ENCODE peak calls at places on chromosomes 1 and 21, in eight cellular contexts. P is DMS 273 treated with DMSO at 0.1 percent for 48 hours; C is substantia nigra; A is stimulated activated CD4-positive, alpha-beta T cell treated with anti-CD3 and anti-CD28 coated beads, Interleukin-4, amount 100 ng/mL, for 1 hour; L is HuH-7.5; G is hypothalamus; F is caudate nucleus; U is stromal cell of bone marrow. N is an unnamed sample.

GRCh38 chr1:21622466-21623315 is 46.5 kb downstream of the RAP1GAP start:
- DNase-seq in P (no peak), A (peak), F (no peak), C (no peak), U (no peak), L (peak), G (no peak), N (no peak)

GRCh38 chr1:111364690-111365089 is 62.8 kb downstream of the OVGP1 start:
- DNase-seq in U (no peak), C (no peak), A (no peak), P (no peak), G (no peak), F (no peak), L (no peak), N (no peak)

GRCh38 chr1:101338714-101339430 is 102.1 kb downstream of the S1PR1 start:
- DNase-seq in G (no peak), L (no peak), P (no peak), F (no peak), C (no peak), A (no peak), U (no peak), N (no peak)

GRCh38 chr1:14332158-14332557 is 266.3 kb upstream of the KAZN start:
- DNase-seq in A (no peak), U (no peak), C (no peak), L (no peak), F (no peak), G (no peak), P (no peak), N (no peak)

GRCh38 chr1:184959626-184960025 is 14.7 kb downstream of the NIBAN1 start:
- DNase-seq in F (no peak), L (no peak), C (no peak), P (no peak), U (no peak), A (no peak), G (no peak), N (no peak)

GRCh38 chr21:42193131-42193671 is 25.7 kb upstream of the ABCG1 start:
- DNase-seq in A (peak), G (no peak), F (no peak), P (no peak), L (no peak), U (no peak), C (no peak), N (peak)

GRCh38 chr1:115409097-115409852 is 71.2 kb upstream of the NGF start:
- DNase-seq in P (no peak), G (no peak), U (no peak), L (no peak), C (no peak), F (no peak), A (no peak), N (peak)

GRCh38 chr1:228969968-228970800 is 234.9 kb downstream of the RHOU start:
- DNase-seq in A (no peak), F (no peak), P (no peak), G (no peak), U (no peak), C (no peak), L (no peak), N (no peak)

GRCh38 chr1:217919683-217920502 is 288.7 kb downstream of the SPATA17 start:
- DNase-seq in L (no peak), F (no peak), A (no peak), G (no peak), U (peak), P (no peak), C (no peak), N (no peak)

GRCh38 chr1:234320549-234320948 is 52.7 kb upstream of the COA6 start:
- DNase-seq in C (no peak), P (no peak), L (no peak), U (no peak), F (no peak), G (no peak), A (no peak), N (no peak)

GRCh38 chr1:62800825-62801306 is 16.9 kb downstream of the ATG4C start:
- DNase-seq in L (no peak), P (no peak), F (no peak), G (no peak), U (no peak), A (no peak), C (no peak), N (peak)

GRCh38 chr1:171966426-171967220 is 125.3 kb downstream of the DNM3 start:
- DNase-seq in C (no peak), P (no peak), G (no peak), U (no peak), A (no peak), L (no peak), F (no peak), N (no peak)

GRCh38 chr21:45381865-45382697 is 22.9 kb upstream of the COL18A1 start:
- DNase-seq in F (no peak), U (no peak), P (no peak), G (no peak), C (no peak), L (no peak), A (no peak), N (no peak)

GRCh38 chr1:41366428-41367101 is 5.3 kb downstream of the FOXO6 start:
- DNase-seq in U (no peak), A (peak), G (peak), L (no peak), F (no peak), C (peak), P (peak), N (no peak)

GRCh38 chr1:87800006-87800405 is 471.3 kb downstream of the LMO4 start:
- DNase-seq in P (no peak), G (no peak), U (no peak), A (no peak), L (no peak), C (no peak), F (no peak), N (no peak)

GRCh38 chr1:44908427-44908826 is 65.4 kb upstream of the PTCH2 start:
- DNase-seq in L (no peak), G (no peak), F (no peak), C (no peak), U (no peak), A (no peak), P (no peak), N (no peak)

GRCh38 chr1:59204001-59204400 is 92.9 kb upstream of the FGGY start:
- DNase-seq in C (no peak), L (peak), G (no peak), A (no peak), F (no peak), U (no peak), P (no peak), N (peak)

GRCh38 chr1:1230656-1231399 is 973 bp downstream of the SDF4 start:
- DNase-seq in F (no peak), U (peak), P (no peak), A (no peak), C (no peak), G (no peak), L (peak), N (peak)